ENCODE peak calls at places on chromosome 4, in six cellular contexts. S is AG20443; A is G401; N is BJ; Q is activated CD8-positive, alpha-beta memory T cell treated with anti-CD3 and anti-CD28 coated beads, Interleukin-2, amount 50 U/mL, for 48 hours; I is H1. M is an unnamed sample.

GRCh38 chr4:156685308-156685707 is 286.3 kb downstream of the PDGFC start:
- DNase-seq in S (no peak), N (no peak), Q (no peak), I (no peak), A (no peak), M (no peak)

GRCh38 chr4:105241456-105241855 is 94.8 kb downstream of the TET2 start:
- DNase-seq in N (no peak), A (peak), I (no peak), Q (no peak), S (no peak), M (no peak)

GRCh38 chr4:152247271-152247975 is 288.5 kb downstream of the FBXW7 start:
- DNase-seq in A (no peak), Q (no peak), I (no peak), N (no peak), S (no peak), M (no peak)

GRCh38 chr4:145339075-145339725 is 142.5 kb upstream of the SMAD1 start:
- DNase-seq in I (no peak), N (no peak), S (no peak), A (no peak), Q (no peak), M (no peak)

GRCh38 chr4:26992657-26993361 is 132.2 kb downstream of the STIM2 start:
- DNase-seq in Q (no peak), S (peak), A (peak), N (no peak), I (no peak), M (no peak)

GRCh38 chr4:5206391-5206790 is 155.1 kb downstream of the STK32B start:
- DNase-seq in I (no peak), A (no peak), S (peak), Q (no peak), N (peak), M (no peak)

GRCh38 chr4:123349401-123350190 is 47.0 kb upstream of the SPRY1 start:
- DNase-seq in S (no peak), I (no peak), N (no peak), Q (no peak), A (no peak), M (no peak)

GRCh38 chr4:121953860-121954259 is 2.0 kb upstream of the TRPC3 start:
- DNase-seq in I (no peak), Q (no peak), A (no peak), N (no peak), S (no peak), M (no peak)

GRCh38 chr4:176320976-176321361 is 1.2 kb downstream of the SPCS3 start:
- DNase-seq in N (no peak), I (no peak), S (peak), A (no peak), Q (no peak), M (no peak)

GRCh38 chr4:101022151-101023024 is 324.9 kb downstream of the PPP3CA start:
- DNase-seq in N (no peak), I (no peak), S (peak), Q (no peak), A (no peak), M (no peak)

GRCh38 chr4:74751856-74752255 is 42.5 kb downstream of the BTC start:
- DNase-seq in N (no peak), A (no peak), I (no peak), Q (no peak), S (no peak), M (no peak)

GRCh38 chr4:139555705-139556070 is 331 bp downstream of the SETD7 start:
- DNase-seq in S (peak), A (no peak), I (no peak), Q (no peak), N (no peak), M (no peak)

GRCh38 chr4:164700471-164700870 is 53.5 kb upstream of the SMIM31 start:
- DNase-seq in A (peak), Q (no peak), I (peak), S (peak), N (no peak), M (peak)

GRCh38 chr4:85477538-85477937 is 2.6 kb downstream of the ARHGAP24 start:
- DNase-seq in S (no peak), I (no peak), N (no peak), Q (no peak), A (no peak), M (no peak)

GRCh38 chr4:185396724-185397402 is at the start of gene ANKRD37:
- DNase-seq in N (no peak), I (peak), Q (peak), A (peak), S (peak), M (no peak)

GRCh38 chr4:62279689-62280088 is 1079.6 kb downstream of the ADGRL3 start:
- DNase-seq in Q (no peak), I (no peak), N (no peak), S (no peak), A (no peak), M (no peak)

GRCh38 chr4:67500373-67500772 is 44.9 kb downstream of the CENPC start:
- DNase-seq in Q (no peak), N (no peak), A (no peak), S (no peak), I (no peak), M (no peak)

GRCh38 chr4:127261476-127261875 is 371.3 kb upstream of the INTU start:
- DNase-seq in Q (no peak), I (no peak), N (no peak), S (no peak), A (no peak), M (no peak)

GRCh38 chr4:52877006-52877405 is 14.9 kb downstream of the RASL11B start:
- DNase-seq in S (no peak), N (no peak), Q (no peak), I (no peak), A (no peak), M (no peak)

GRCh38 chr4:118765399-118765798 is 70.5 kb downstream of the SEC24D start:
- DNase-seq in S (peak), N (peak), Q (no peak), A (no peak), I (no peak), M (no peak)

GRCh38 chr4:70269674-70270073 is 27.3 kb downstream of the CSN3 start:
- DNase-seq in I (no peak), S (no peak), A (no peak), Q (no peak), N (no peak), M (no peak)

GRCh38 chr4:76087007-76087769 is 12.7 kb downstream of the ART3 start:
- DNase-seq in Q (no peak), N (no peak), A (peak), S (peak), I (peak), M (no peak)

GRCh38 chr4:145912391-145912790 is 26.2 kb downstream of the ZNF827 start:
- DNase-seq in N (no peak), A (no peak), S (no peak), Q (no peak), I (no peak), M (no peak)

GRCh38 chr4:98261291-98262271 is at the start of gene RAP1GDS1:
- DNase-seq in N (no peak), Q (peak), A (peak), S (peak), I (peak), M (no peak)

GRCh38 chr4:124631760-124632159 is 80.8 kb downstream of the ANKRD50 start:
- DNase-seq in S (peak), I (no peak), Q (no peak), A (no peak), N (peak), M (no peak)

GRCh38 chr4:1290165-1290977 is 680 bp downstream of the MAEA start:
- DNase-seq in A (no peak), S (peak), Q (no peak), I (no peak), N (no peak), M (no peak)

GRCh38 chr4:186104114-186104894 is at the start of gene FAM149A:
- DNase-seq in S (peak), Q (peak), A (no peak), I (peak), N (no peak), M (no peak)

GRCh38 chr4:1243451-1244080 is 5.4 kb downstream of the CTBP1 start:
- DNase-seq in N (no peak), I (peak), Q (no peak), A (peak), S (peak), M (no peak)

GRCh38 chr4:8351931-8352367 is 82.4 kb downstream of the HTRA3 start:
- DNase-seq in S (no peak), I (no peak), N (no peak), Q (no peak), A (no peak), M (no peak)

M was measured in iPS DF 6.9.